ENCODE peak calls at places on chromosomes 13 and 19, in nine cellular contexts. G, B, I, H, T, Q, J, C and L are unnamed samples.
A peak's percentile ranks its signal among the peaks of the same experiment; 100 is the strongest.

GRCh38 chr13:79802389-79803140 is 321.6 kb downstream of the NDFIP2 start:
- DNase-seq in H (no peak), C (no peak), B (no peak), J (no peak), G (no peak), T (no peak), Q (no peak), I (no peak), L (no peak)

GRCh38 chr19:7340959-7341837 is 7.5 kb upstream of the ARHGEF18 start:
- DNase-seq in H (peak; percentile 70), Q (peak; percentile 65), T (peak; percentile 69), I (peak; percentile 97), G (peak; percentile 72), C (peak; percentile 67), B (peak; percentile 89), J (peak; percentile 91), L (peak; percentile 52)

GRCh38 chr19:5850189-5850588 is 1.1 kb downstream of the FUT3 start:
- DNase-seq in T (no peak), H (no peak), B (no peak), J (no peak), Q (no peak), C (no peak), G (no peak), I (no peak), L (no peak)

GRCh38 chr13:41064493-41064892 is 3.2 kb downstream of the WBP4 start:
- DNase-seq in J (no peak), C (no peak), T (no peak), G (no peak), B (no peak), H (peak; percentile 77), I (no peak), Q (no peak), L (no peak)

GRCh38 chr13:64332048-64332447 is 2898.1 kb downstream of the PCDH9 start:
- DNase-seq in J (no peak), T (no peak), C (no peak), Q (no peak), I (no peak), H (peak; percentile 22), G (no peak), B (no peak), L (no peak)

GRCh38 chr13:113946409-113947181 is 27.3 kb downstream of the C13orf46 start:
- DNase-seq in G (no peak), Q (no peak), I (no peak), C (no peak), T (no peak), B (no peak), H (no peak), J (no peak), L (no peak)

GRCh38 chr13:114065141-114065925 is 67.1 kb downstream of the RASA3 start:
- DNase-seq in B (peak; percentile 91), T (peak; percentile 26), J (peak; percentile 98), H (peak; percentile 99), C (peak; percentile 49), Q (peak; percentile 76), G (peak; percentile 63), I (peak; percentile 48), L (peak; percentile 75)

GRCh38 chr13:75465236-75465635 is 16.7 kb downstream of the TBC1D4 start:
- DNase-seq in C (no peak), J (no peak), T (no peak), H (no peak), G (no peak), B (no peak), I (no peak), Q (no peak), L (no peak)

GRCh38 chr13:108679989-108680388 is 50.6 kb downstream of the MYO16 start:
- DNase-seq in J (no peak), T (no peak), G (no peak), B (no peak), Q (no peak), H (no peak), I (no peak), C (no peak), L (no peak)

GRCh38 chr13:101343128-101343787 is 73.0 kb downstream of the NALCN start:
- DNase-seq in Q (no peak), H (no peak), G (no peak), I (no peak), B (no peak), T (no peak), J (no peak), C (no peak), L (no peak)

GRCh38 chr19:58291943-58292342 is 13.2 kb downstream of the ZNF8 start:
- DNase-seq in C (no peak), H (no peak), Q (no peak), G (no peak), B (no peak), T (no peak), I (no peak), J (no peak), L (no peak)

GRCh38 chr13:47017476-47017875 is 120.6 kb upstream of the HTR2A start:
- DNase-seq in H (no peak), I (no peak), T (no peak), B (no peak), J (no peak), Q (no peak), C (no peak), G (no peak), L (no peak)

GRCh38 chr13:78601124-78601885 is 2.0 kb downstream of the POU4F1 start:
- DNase-seq in J (peak; percentile 63), B (no peak), G (no peak), I (no peak), T (no peak), H (no peak), C (no peak), Q (no peak), L (no peak)